ENCODE peak calls at places on chromosomes 13 and 19, in four cellular contexts. D is EL, Y is heart left ventricle, O is HAP-1. S is an unnamed sample.

GRCh38 chr13:95498886-95499285 is 53.6 kb upstream of the CLDN10 start:
- DNase-seq in D (no peak), O (no peak), Y (no peak), S (no peak)

GRCh38 chr19:56838930-56839664 is 1.4 kb downstream of the PEG3 start:
- DNase-seq in D (no peak), O (no peak), Y (peak), S (peak)

GRCh38 chr13:27425151-27425917 is 915 bp downstream of the GTF3A start:
- DNase-seq in Y (no peak), D (peak), O (no peak), S (no peak)

GRCh38 chr19:517721-518136 is 10.4 kb downstream of the TPGS1 start:
- DNase-seq in Y (no peak), D (no peak), O (no peak), S (no peak)

GRCh38 chr19:17624314-17624991 is 63.7 kb downstream of the UNC13A start:
- DNase-seq in O (no peak), D (no peak), Y (no peak), S (no peak)

GRCh38 chr19:35041548-35042055 is at the start of gene HPN:
- DNase-seq in D (no peak), Y (no peak), O (no peak), S (no peak)

GRCh38 chr13:23381877-23382276 is 51.6 kb downstream of the SACS start:
- DNase-seq in Y (no peak), D (no peak), O (peak), S (no peak)

GRCh38 chr19:46606681-46607440 is 5.7 kb downstream of the CALM3 start:
- DNase-seq in O (no peak), Y (peak), D (no peak), S (no peak)

GRCh38 chr13:112172641-112173171 is 105.8 kb downstream of the SOX1 start:
- DNase-seq in Y (no peak), D (no peak), O (no peak), S (no peak)

GRCh38 chr19:22784051-22784450 is at the start of gene ZNF99:
- DNase-seq in O (no peak), Y (peak), D (no peak), S (no peak)

GRCh38 chr13:106371024-106371423 is 164.4 kb downstream of the EFNB2 start:
- DNase-seq in D (no peak), Y (no peak), O (no peak), S (no peak)

GRCh38 chr19:869245-870177 is 10.0 kb downstream of the CFD start:
- DNase-seq in Y (peak), O (no peak), D (peak), S (no peak)

GRCh38 chr19:38665950-38666661 is 18.7 kb downstream of the ACTN4 start:
- DNase-seq in Y (peak), O (peak), D (peak), S (no peak)

GRCh38 chr19:44576843-44577565 is 36.4 kb upstream of the IGSF23 start:
- DNase-seq in Y (peak), D (peak), O (peak), S (no peak)

GRCh38 chr19:9610484-9611113 is 10.4 kb downstream of the ZNF561 start:
- DNase-seq in O (no peak), D (no peak), Y (no peak), S (no peak)

GRCh38 chr19:54418030-54418929 is 3.0 kb downstream of the TTYH1 start:
- DNase-seq in Y (no peak), D (peak), O (peak), S (no peak)

GRCh38 chr13:48562296-48563066 is 29.6 kb upstream of the RCBTB2 start:
- DNase-seq in Y (no peak), D (no peak), O (no peak), S (no peak)

GRCh38 chr19:55096061-55096701 is 20.5 kb downstream of the EPS8L1 start:
- DNase-seq in D (no peak), O (no peak), Y (no peak), S (no peak)

GRCh38 chr13:113564331-113565023 is 20.1 kb upstream of the TFDP1 start:
- DNase-seq in Y (no peak), D (no peak), O (peak), S (no peak)

GRCh38 chr19:14081797-14082674 is 3.5 kb downstream of the C19orf67 start:
- DNase-seq in O (peak), Y (peak), D (no peak), S (no peak)

GRCh38 chr13:78137404-78138142 is 218.9 kb upstream of the EDNRB start:
- DNase-seq in Y (no peak), O (peak), D (peak), S (peak)

GRCh38 chr13:23500858-23501257 is 67.4 kb upstream of the SACS start:
- DNase-seq in O (no peak), D (peak), Y (no peak), S (no peak)

GRCh38 chr19:3061214-3062161 is 807 bp downstream of the TLE5 start:
- DNase-seq in O (no peak), D (peak), Y (peak), S (no peak)

GRCh38 chr13:55497486-55497885 is 1643.2 kb upstream of the PRR20A start:
- DNase-seq in Y (no peak), D (no peak), O (no peak), S (no peak)

GRCh38 chr13:101785858-101786257 is 333.4 kb downstream of the ITGBL1 start:
- DNase-seq in O (peak), Y (peak), D (peak), S (peak)

GRCh38 chr19:51715850-51716249 is 7.9 kb downstream of the HAS1 start:
- DNase-seq in D (no peak), O (no peak), Y (no peak), S (no peak)

GRCh38 chr13:23372264-23372905 is 61.1 kb downstream of the SACS start:
- DNase-seq in O (no peak), D (peak), Y (no peak), S (no peak)

GRCh38 chr19:38389101-38389925 is 816 bp downstream of the SPRED3 start:
- DNase-seq in O (peak), D (peak), Y (no peak), S (peak)

GRCh38 chr13:46668302-46668720 is 115.3 kb downstream of the LRCH1 start:
- DNase-seq in Y (peak), D (peak), O (no peak), S (no peak)

GRCh38 chr13:26254583-26255102 is 714 bp downstream of the CDK8 start:
- DNase-seq in O (peak), Y (peak), D (peak), S (no peak)

GRCh38 chr19:5624154-5624663 is 1.3 kb downstream of the SAFB start:
- DNase-seq in D (peak), Y (peak), O (peak), S (no peak)

GRCh38 chr19:42816901-42817300 is 51.4 kb upstream of the PSG8 start:
- DNase-seq in D (peak), O (no peak), Y (no peak), S (no peak)

GRCh38 chr19:46631481-46631880 is 4.5 kb downstream of the GNG8 start:
- DNase-seq in O (no peak), D (peak), Y (no peak), S (no peak)

GRCh38 chr19:30593358-30593757 is 221.2 kb downstream of the ZNF536 start:
- DNase-seq in Y (no peak), O (no peak), D (no peak), S (no peak)

GRCh38 chr13:42477588-42478190 is 96.3 kb upstream of the TNFSF11 start:
- DNase-seq in O (no peak), Y (no peak), D (no peak), S (no peak)

GRCh38 chr13:43546260-43546659 is 240.5 kb downstream of the ENOX1 start:
- DNase-seq in O (no peak), Y (peak), D (peak), S (no peak)

GRCh38 chr13:98022210-98022609 is 68.7 kb downstream of the IPO5 start:
- DNase-seq in D (peak), O (no peak), Y (no peak), S (peak)

GRCh38 chr19:48613024-48613851 is 1.6 kb downstream of the FAM83E start:
- DNase-seq in Y (no peak), D (no peak), O (peak), S (no peak)

GRCh38 chr19:55354698-55355212 is at the start of gene COX6B2:
- DNase-seq in Y (no peak), D (no peak), O (no peak), S (no peak)

S was measured in kidney epithelial cell.